ENCODE peak calls at places on chromosomes 11 and 22, in ten cellular contexts. S is uterus; B is IMR-90; Y is GM23248; A is sigmoid colon; V is suprapubic skin; N is cardiac muscle cell; T is esophagus squamous epithelium; M is colonic mucosa; I is CD8-positive, alpha-beta T cell. O is an unnamed sample. For H3K4me1, the result is how much of the 10 kb centered on the place peaks cover.

GRCh38 chr11:7657306-7658025 is 15.8 kb downstream of the CYB5R2 start:
- DNase-seq in S (peak), B (peak), Y (peak), A (peak), V (no peak), N (peak), T (no peak), M (peak), I (no peak), O (peak)

GRCh38 chr22:32622004-32622761 is 147.6 kb downstream of the FBXO7 start:
- DNase-seq in S (peak), B (peak), Y (peak), A (peak), V (no peak), N (peak), T (no peak), M (peak), I (no peak), O (peak)

GRCh38 chr22:24414523-24414922 is 12.9 kb upstream of the ADORA2A start:
- DNase-seq in S (no peak), B (no peak), Y (no peak), A (peak), V (no peak), N (no peak), T (no peak), M (no peak), I (no peak), O (no peak)

GRCh38 chr11:104995001-104995408 is 26.6 kb upstream of the CASP4 start:
- DNase-seq in S (no peak), B (no peak), Y (no peak), A (no peak), V (no peak), N (no peak), T (no peak), M (no peak), I (no peak), O (no peak)

GRCh38 chr11:57219021-57219627 is 17.9 kb downstream of the APLNR start:
- DNase-seq in S (no peak), B (peak), Y (peak), A (no peak), V (no peak), N (no peak), T (no peak), M (no peak), I (no peak), O (peak)

GRCh38 chr22:49738566-49738965 is 89.1 kb downstream of the BRD1 start:
- DNase-seq in S (no peak), B (no peak), Y (no peak), A (no peak), V (no peak), N (no peak), T (no peak), M (no peak), I (no peak), O (no peak)

GRCh38 chr22:43090130-43090789 is 1.1 kb upstream of the TTLL1 start:
- DNase-seq in S (peak), B (peak), Y (peak), A (peak), V (no peak), N (no peak), T (no peak), M (peak), I (peak), O (peak)

GRCh38 chr22:48885271-48885918 is 942.3 kb downstream of the BRD1 start:
- DNase-seq in S (no peak), B (no peak), Y (no peak), A (peak), V (peak), N (no peak), T (no peak), M (no peak), I (no peak), O (no peak)

GRCh38 chr11:44673691-44674090 is 53.1 kb upstream of the TSPAN18 start:
- DNase-seq in S (no peak), B (no peak), Y (no peak), A (no peak), V (no peak), N (no peak), T (no peak), M (no peak), I (no peak), O (no peak)

GRCh38 chr11:65316311-65316978 is 1.8 kb downstream of the CDC42EP2 start:
- DNase-seq in S (peak), B (peak), Y (peak), A (peak), V (peak), N (no peak), T (no peak), M (peak), I (no peak), O (no peak)

GRCh38 chr11:6200975-6201374 is 2.0 kb downstream of the OR52W1 start:
- DNase-seq in S (no peak), B (no peak), Y (no peak), A (no peak), V (no peak), N (no peak), T (no peak), M (no peak), I (peak), O (no peak)

GRCh38 chr11:14644396-14645246 is 1.0 kb downstream of the PDE3B start:
- DNase-seq in S (no peak), B (no peak), Y (peak), A (peak), V (no peak), N (peak), T (no peak), M (peak), I (peak), O (peak)

GRCh38 chr11:76515494-76515893 is 70.7 kb downstream of the EMSY start:
- DNase-seq in S (no peak), B (no peak), Y (no peak), A (no peak), V (no peak), N (no peak), T (no peak), M (no peak), I (no peak), O (no peak)

GRCh38 chr22:48167238-48167637 is 1404.8 kb downstream of the TBC1D22A start:
- DNase-seq in S (no peak), B (no peak), Y (no peak), A (no peak), V (no peak), N (peak), T (no peak), M (no peak), I (no peak), O (no peak)

GRCh38 chr11:1157341-1157644 is 460 bp upstream of the MUC5AC start:
- DNase-seq in S (no peak), B (no peak), Y (no peak), A (no peak), V (no peak), N (no peak), T (no peak), M (no peak), I (no peak), O (no peak)

GRCh38 chr11:121588747-121589146 is 136.0 kb upstream of the SORL1-AS1 start:
- DNase-seq in S (no peak), B (no peak), Y (no peak), A (no peak), V (no peak), N (no peak), T (no peak), M (no peak), I (no peak), O (no peak)

GRCh38 chr11:66705587-66706335 is 23.3 kb downstream of the SPTBN2 start:
- DNase-seq in S (no peak), B (no peak), Y (no peak), A (no peak), V (no peak), N (no peak), T (no peak), M (no peak), I (no peak), O (no peak)

GRCh38 chr11:65424200-65425104 is 1.9 kb downstream of the NEAT1 start:
- DNase-seq in S (peak), B (peak), Y (peak), A (peak), V (peak), N (no peak), T (no peak), M (peak), I (peak), O (no peak)

GRCh38 chr11:115527534-115528125 is 23.4 kb upstream of the CADM1 start:
- DNase-seq in S (no peak), B (no peak), Y (no peak), A (no peak), V (no peak), N (no peak), T (no peak), M (peak), I (no peak), O (no peak)

GRCh38 chr11:122153746-122154145 is 37.7 kb upstream of the BLID start:
- DNase-seq in S (no peak), B (no peak), Y (peak), A (no peak), V (no peak), N (no peak), T (no peak), M (no peak), I (no peak), O (no peak)

GRCh38 chr11:61024938-61025818 is 53.7 kb downstream of the CD6 start:
- DNase-seq in S (no peak), B (no peak), Y (no peak), A (no peak), V (no peak), N (no peak), T (no peak), M (no peak), I (no peak), O (no peak)

DNA sequence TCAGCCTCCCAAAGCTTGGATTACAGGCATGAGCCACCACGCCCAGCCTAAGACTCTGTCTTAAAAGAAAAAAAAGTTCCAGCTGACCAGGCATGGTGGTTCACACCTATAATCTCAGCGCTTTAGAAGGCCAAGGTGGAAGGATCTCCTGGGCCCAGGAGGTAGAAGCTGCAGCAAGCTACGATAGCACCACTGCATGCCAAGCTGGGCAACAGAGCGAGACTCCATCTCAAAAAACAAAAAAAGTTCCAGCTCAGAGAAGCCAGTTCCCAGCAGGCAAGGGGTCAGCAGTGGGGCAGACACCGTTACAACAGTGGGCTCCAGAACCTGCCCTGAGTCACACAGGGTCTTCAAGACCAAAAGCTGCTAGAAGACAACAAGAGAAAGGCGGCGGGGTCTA is 3.3 kb downstream of the TMEM184B start:
- DNase-seq in S (no peak), B (no peak), Y (no peak), A (no peak), V (no peak), N (no peak), T (no peak), M (no peak), I (no peak), O (no peak)
- H3K4me1 ChIP-seq in S (under half), B (under half), Y (under half), A (under half), V (half or more), N (under half), T (under half), M (under half), I (half or more), O (under half)

GRCh38 chr11:102017029-102017428 is 30.2 kb upstream of the CFAP300 start:
- DNase-seq in S (no peak), B (no peak), Y (peak), A (no peak), V (no peak), N (no peak), T (no peak), M (no peak), I (no peak), O (no peak)
- H3K4me1 ChIP-seq in S (under half), B (under half), Y (under half), A (under half), V (under half), N (under half), T (under half), M (under half), I (under half), O (under half)

GRCh38 chr11:119307219-119307618 is 9.7 kb downstream of the MCAM start:
- DNase-seq in S (no peak), B (no peak), Y (no peak), A (no peak), V (no peak), N (no peak), T (no peak), M (no peak), I (no peak), O (no peak)

GRCh38 chr11:119309953-119310681 is 6.8 kb downstream of the MCAM start:
- DNase-seq in S (no peak), B (no peak), Y (no peak), A (no peak), V (no peak), N (no peak), T (no peak), M (no peak), I (no peak), O (no peak)

GRCh38 chr11:119309411-119309810 is 7.5 kb downstream of the MCAM start:
- DNase-seq in S (no peak), B (no peak), Y (no peak), A (no peak), V (no peak), N (no peak), T (no peak), M (no peak), I (no peak), O (no peak)

GRCh38 chr11:119307974-119308373 is 9.0 kb downstream of the MCAM start:
- DNase-seq in S (no peak), B (no peak), Y (no peak), A (no peak), V (no peak), N (no peak), T (no peak), M (no peak), I (no peak), O (no peak)

DNA sequence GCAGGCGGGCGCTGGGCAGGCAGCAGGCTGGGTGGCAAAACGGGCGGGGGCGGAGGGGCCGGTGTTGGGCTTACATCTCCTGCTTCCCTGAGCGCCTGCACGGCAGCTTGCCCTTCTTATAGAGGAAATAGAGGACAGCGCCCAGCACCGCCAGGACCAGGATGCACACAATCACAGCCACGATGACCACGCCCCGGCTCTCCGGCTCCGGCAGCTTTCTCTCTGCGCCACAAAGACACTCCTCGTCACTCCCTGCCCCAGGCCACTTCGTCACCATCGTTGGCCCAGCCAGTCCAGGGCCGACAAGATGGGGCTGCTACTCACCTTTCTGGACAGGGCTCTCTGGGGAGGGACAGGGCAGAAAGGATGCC is 6.3 kb downstream of the MCAM start:
- DNase-seq in S (no peak), B (no peak), Y (no peak), A (no peak), V (no peak), N (no peak), T (no peak), M (no peak), I (no peak), O (no peak)
- H3K4me1 ChIP-seq in S (under half), B (under half), Y (under half), A (under half), V (under half), N (under half), T (under half), M (under half), I (under half), O (under half)

GRCh38 chr22:38709306-38709705 is 3.6 kb downstream of the GTPBP1 start:
- DNase-seq in S (no peak), B (no peak), Y (no peak), A (no peak), V (no peak), N (no peak), T (no peak), M (no peak), I (no peak), O (no peak)
- H3K4me1 ChIP-seq in S (under half), B (under half), Y (under half), A (under half), V (half or more), N (under half), T (under half), M (under half), I (under half), O (under half)

DNA sequence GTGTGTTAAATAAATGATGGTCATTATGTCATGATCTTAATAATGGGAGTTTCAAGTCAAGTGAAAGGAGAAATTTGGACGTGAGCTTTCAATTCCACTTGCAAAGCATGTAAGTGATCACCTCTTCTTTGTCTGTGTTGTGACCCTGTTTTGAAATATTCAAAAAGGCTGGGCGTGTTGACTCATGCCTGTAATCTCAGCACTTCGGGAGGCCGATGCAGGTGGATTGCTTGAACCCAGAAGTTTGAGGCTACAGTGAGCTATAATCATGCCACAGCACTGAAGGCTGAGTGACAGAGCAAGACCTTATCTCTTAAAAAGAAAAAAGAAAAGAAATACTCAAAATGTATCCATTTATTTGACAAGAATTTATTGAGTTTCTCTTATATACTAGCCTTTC is 32.9 kb upstream of the EED start:
- DNase-seq in S (no peak), B (no peak), Y (no peak), A (no peak), V (no peak), N (no peak), T (no peak), M (no peak), I (no peak), O (no peak)
- H3K4me1 ChIP-seq in S (under half), B (under half), Y (under half), A (under half), V (under half), N (under half), T (under half), M (under half), I (under half), O (under half)